ENCODE peak calls at places on chromosomes 6 and 20, in nine cellular contexts. V, B, G, S, F, D, K, R and M are unnamed samples.

GRCh38 chr6:129853996-129854711 is 7.0 kb downstream of the TMEM244 start:
- ATAC-seq in V (peak; percentile 14), B (no peak), G (no peak), S (no peak), F (no peak), D (no peak), K (peak; percentile 37), R (no peak), M (peak; percentile 30)

GRCh38 chr20:568097-568864 is 24.7 kb upstream of the CSNK2A1 start:
- ATAC-seq in V (no peak), B (no peak), G (no peak), S (no peak), F (no peak), D (no peak), K (peak; percentile 75), R (peak; percentile 15), M (peak; percentile 57)

GRCh38 chr6:50791900-50792508 is 26.7 kb upstream of the TFAP2B start:
- ATAC-seq in V (no peak), B (no peak), G (peak; percentile 48), S (peak; percentile 75), F (peak; percentile 42), D (peak; percentile 95), K (no peak), R (peak; percentile 80), M (no peak)

GRCh38 chr20:60172306-60172984 is 214.2 kb downstream of the CDH26 start:
- ATAC-seq in V (no peak), B (no peak), G (no peak), S (no peak), F (no peak), D (no peak), K (no peak), R (no peak), M (no peak)

GRCh38 chr6:89750338-89750737 is 69.3 kb downstream of the MDN1 start:
- ATAC-seq in V (no peak), B (no peak), G (no peak), S (no peak), F (no peak), D (no peak), K (no peak), R (no peak), M (no peak)

GRCh38 chr20:53413188-53413631 is 180.4 kb downstream of the ZNF217 start:
- ATAC-seq in V (no peak), B (peak; percentile 78), G (peak; percentile 78), S (peak; percentile 79), F (peak; percentile 81), D (peak; percentile 46), K (peak; percentile 64), R (peak; percentile 32), M (no peak)

GRCh38 chr20:51452091-51452613 is 90.4 kb downstream of the NFATC2 start:
- ATAC-seq in V (no peak), B (no peak), G (no peak), S (no peak), F (no peak), D (no peak), K (no peak), R (no peak), M (no peak)

GRCh38 chr6:25410102-25410501 is 130.9 kb downstream of the CARMIL1 start:
- ATAC-seq in V (no peak), B (peak; percentile 32), G (peak; percentile 70), S (no peak), F (peak; percentile 60), D (no peak), K (no peak), R (no peak), M (no peak)

GRCh38 chr6:6039946-6040509 is 33.3 kb upstream of the NRN1 start:
- ATAC-seq in V (no peak), B (no peak), G (no peak), S (no peak), F (no peak), D (no peak), K (peak; percentile 73), R (no peak), M (no peak)

GRCh38 chr6:138231399-138231886 is 13.2 kb upstream of the PBOV1 start:
- ATAC-seq in V (no peak), B (no peak), G (peak; percentile 83), S (peak; percentile 82), F (peak; percentile 74), D (peak; percentile 22), K (no peak), R (peak; percentile 31), M (peak; percentile 84)

GRCh38 chr6:42744351-42744890 is 1.5 kb downstream of the TBCC start:
- ATAC-seq in V (no peak), B (no peak), G (no peak), S (no peak), F (no peak), D (no peak), K (no peak), R (no peak), M (no peak)